ENCODE peak calls at places on chromosomes 4 and X, in six cellular contexts. One of them, this sample, is unnamed.

GRCh38 chr4:124641715-124642380 is 70.7 kb downstream of the ANKRD50 start:
- DNase-seq in A549: peak
- DNase-seq in H1: no peak
- DNase-seq in IMR-90: peak
- DNase-seq in K562: no peak
- DNase-seq in GM12878: no peak
- DNase-seq in this sample: no peak

GRCh38 chrX:103864886-103865534 is 33.0 kb upstream of the RAB9B start:
- DNase-seq in A549: no peak
- DNase-seq in H1: no peak
- DNase-seq in IMR-90: peak
- DNase-seq in K562: no peak
- DNase-seq in GM12878: no peak
- DNase-seq in this sample: no peak

GRCh38 chr4:142236268-142236667 is 599.9 kb downstream of the IL15 start:
- DNase-seq in A549: no peak
- DNase-seq in H1: no peak
- DNase-seq in IMR-90: peak
- DNase-seq in K562: no peak
- DNase-seq in GM12878: no peak
- DNase-seq in this sample: no peak

GRCh38 chr4:152843476-152844107 is 63.8 kb downstream of the ARFIP1 start:
- DNase-seq in A549: no peak
- DNase-seq in H1: no peak
- DNase-seq in IMR-90: no peak
- DNase-seq in K562: no peak
- DNase-seq in GM12878: no peak
- DNase-seq in this sample: no peak

GRCh38 chr4:76688737-76689078 is 209.2 kb downstream of the SOWAHB start:
- DNase-seq in A549: no peak
- DNase-seq in H1: no peak
- DNase-seq in IMR-90: peak
- DNase-seq in K562: no peak
- DNase-seq in GM12878: no peak
- DNase-seq in this sample: peak

GRCh38 chr4:99790796-99791617 is 25.6 kb upstream of the DAPP1 start:
- DNase-seq in A549: no peak
- DNase-seq in H1: no peak
- DNase-seq in IMR-90: no peak
- DNase-seq in K562: no peak
- DNase-seq in GM12878: no peak
- DNase-seq in this sample: no peak

GRCh38 chrX:129763666-129764065 is 16.1 kb upstream of the SASH3 start:
- DNase-seq in A549: no peak
- DNase-seq in H1: no peak
- DNase-seq in IMR-90: no peak
- DNase-seq in K562: no peak
- DNase-seq in GM12878: no peak
- DNase-seq in this sample: no peak

GRCh38 chrX:49209434-49210251 is 9.7 kb upstream of the SYP start:
- DNase-seq in A549: no peak
- DNase-seq in H1: no peak
- DNase-seq in IMR-90: no peak
- DNase-seq in K562: peak
- DNase-seq in GM12878: no peak
- DNase-seq in this sample: no peak

GRCh38 chr4:4521069-4521468 is 20.8 kb downstream of the STX18 start:
- DNase-seq in A549: no peak
- DNase-seq in H1: no peak
- DNase-seq in IMR-90: no peak
- DNase-seq in K562: no peak
- DNase-seq in GM12878: peak
- DNase-seq in this sample: no peak

GRCh38 chr4:150960818-150961217 is 54.3 kb downstream of the LRBA start:
- DNase-seq in A549: peak
- DNase-seq in H1: peak
- DNase-seq in IMR-90: no peak
- DNase-seq in K562: peak
- DNase-seq in GM12878: no peak
- DNase-seq in this sample: peak

GRCh38 chr4:134202557-134202956 is 968 bp upstream of the PABPC4L start:
- DNase-seq in A549: no peak
- DNase-seq in H1: no peak
- DNase-seq in IMR-90: no peak
- DNase-seq in K562: no peak
- DNase-seq in GM12878: no peak
- DNase-seq in this sample: no peak

GRCh38 chrX:2508648-2509335 is 8.0 kb upstream of the DHRSX start:
- DNase-seq in A549: no peak
- DNase-seq in H1: no peak
- DNase-seq in IMR-90: no peak
- DNase-seq in K562: no peak
- DNase-seq in GM12878: no peak
- DNase-seq in this sample: no peak

GRCh38 chr4:26081795-26082498 is 167.9 kb downstream of the SMIM20 start:
- DNase-seq in A549: peak
- DNase-seq in H1: no peak
- DNase-seq in IMR-90: peak
- DNase-seq in K562: peak
- DNase-seq in GM12878: no peak
- DNase-seq in this sample: no peak

GRCh38 chr4:1604181-1604705 is 79.9 kb downstream of the FAM53A start:
- DNase-seq in A549: peak
- DNase-seq in H1: no peak
- DNase-seq in IMR-90: no peak
- DNase-seq in K562: peak
- DNase-seq in GM12878: no peak
- DNase-seq in this sample: no peak

GRCh38 chr4:139740121-139740520 is 74.5 kb downstream of the MGST2 start:
- DNase-seq in A549: no peak
- DNase-seq in H1: peak
- DNase-seq in IMR-90: no peak
- DNase-seq in K562: no peak
- DNase-seq in GM12878: no peak
- DNase-seq in this sample: no peak

GRCh38 chrX:110087485-110088356 is 84.8 kb downstream of the TMEM164 start:
- DNase-seq in A549: peak
- DNase-seq in H1: no peak
- DNase-seq in IMR-90: peak
- DNase-seq in K562: no peak
- DNase-seq in GM12878: no peak
- DNase-seq in this sample: no peak

GRCh38 chrX:68824565-68825125 is 4.2 kb upstream of the EFNB1 start:
- DNase-seq in A549: no peak
- DNase-seq in H1: no peak
- DNase-seq in IMR-90: no peak
- DNase-seq in K562: no peak
- DNase-seq in GM12878: no peak
- DNase-seq in this sample: no peak

GRCh38 chr4:94649381-94650128 is 108.2 kb upstream of the BMPR1B start:
- DNase-seq in A549: no peak
- DNase-seq in H1: no peak
- DNase-seq in IMR-90: peak
- DNase-seq in K562: no peak
- DNase-seq in GM12878: no peak
- DNase-seq in this sample: no peak

GRCh38 chr4:147236806-147237205 is 244.1 kb upstream of the EDNRA start:
- DNase-seq in A549: no peak
- DNase-seq in H1: no peak
- DNase-seq in IMR-90: no peak
- DNase-seq in K562: no peak
- DNase-seq in GM12878: no peak
- DNase-seq in this sample: no peak

GRCh38 chrX:259692-260355 is 21.4 kb upstream of the PLCXD1 start:
- DNase-seq in A549: peak
- DNase-seq in H1: no peak
- DNase-seq in IMR-90: no peak
- DNase-seq in K562: peak
- DNase-seq in GM12878: no peak
- DNase-seq in this sample: no peak
- TF ChIP-seq RFX5 in A549: no peak
- TF ChIP-seq RFX5 in H1: no peak
- TF ChIP-seq RFX5 in IMR-90: no peak
- TF ChIP-seq RFX5 in K562: no peak
- TF ChIP-seq RFX5 in GM12878: no peak
- TF ChIP-seq RFX5 in this sample: no peak

GRCh38 chr4:111808174-111808573 is 337.1 kb upstream of the FAM241A start:
- DNase-seq in A549: no peak
- DNase-seq in H1: no peak
- DNase-seq in IMR-90: no peak
- DNase-seq in K562: no peak
- DNase-seq in GM12878: no peak
- DNase-seq in this sample: no peak

GRCh38 chr4:111802191-111802590 is 343.1 kb upstream of the FAM241A start:
- DNase-seq in A549: no peak
- DNase-seq in H1: no peak
- DNase-seq in IMR-90: no peak
- DNase-seq in K562: no peak
- DNase-seq in GM12878: no peak
- DNase-seq in this sample: no peak

GRCh38 chr4:111811661-111812060 is 333.6 kb upstream of the FAM241A start:
- DNase-seq in A549: no peak
- DNase-seq in H1: no peak
- DNase-seq in IMR-90: no peak
- DNase-seq in K562: no peak
- DNase-seq in GM12878: no peak
- DNase-seq in this sample: no peak

GRCh38 chr4:111807556-111807955 is 337.7 kb upstream of the FAM241A start:
- DNase-seq in A549: no peak
- DNase-seq in H1: no peak
- DNase-seq in IMR-90: no peak
- DNase-seq in K562: no peak
- DNase-seq in GM12878: no peak
- DNase-seq in this sample: no peak

DNA sequence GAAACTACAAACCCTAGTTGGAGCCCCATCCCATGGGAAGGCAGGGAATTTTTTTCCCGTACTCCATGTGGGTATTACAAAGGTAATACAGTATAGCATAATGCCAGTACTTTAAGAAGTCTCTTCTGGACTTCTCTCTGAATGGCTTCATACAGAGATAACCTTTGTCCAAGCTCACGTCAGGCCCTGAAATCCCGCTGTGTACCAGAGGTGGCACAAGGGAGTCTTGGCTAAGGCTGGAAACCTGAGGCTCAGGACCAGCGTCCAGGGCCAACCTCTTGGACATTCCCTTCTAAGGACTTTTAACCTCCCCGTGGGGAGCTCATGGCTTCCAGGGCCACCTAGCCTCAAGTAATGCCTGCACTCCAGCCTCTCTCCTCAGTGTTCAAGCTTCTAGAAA is 338.9 kb upstream of the FAM241A start:
- DNase-seq in A549: peak
- DNase-seq in H1: peak
- DNase-seq in IMR-90: no peak
- DNase-seq in K562: no peak
- DNase-seq in GM12878: no peak
- DNase-seq in this sample: peak
- TF ChIP-seq RFX5 in A549: no peak
- TF ChIP-seq RFX5 in H1: no peak
- TF ChIP-seq RFX5 in IMR-90: no peak
- TF ChIP-seq RFX5 in K562: no peak
- TF ChIP-seq RFX5 in GM12878: no peak
- TF ChIP-seq RFX5 in this sample: no peak

DNA sequence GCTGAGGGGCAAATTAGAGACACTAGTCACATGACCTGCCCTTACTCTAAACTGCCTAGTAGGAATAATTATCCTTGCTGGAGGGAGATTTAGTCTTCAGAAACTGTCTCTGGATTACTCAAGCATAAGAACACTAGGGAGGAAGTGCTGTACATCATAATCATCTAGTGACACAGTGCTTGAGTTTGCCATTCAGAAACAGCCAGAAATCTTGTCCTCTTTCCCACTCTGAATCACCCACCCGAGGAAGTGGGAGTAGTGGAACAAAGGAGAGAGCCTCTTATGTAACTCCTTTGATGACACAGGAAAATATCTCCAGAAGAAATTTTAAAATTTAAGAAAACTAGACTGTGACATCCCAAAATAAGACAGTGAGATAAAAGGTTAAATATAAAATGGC is 69.3 kb upstream of the PCDH19 start:
- DNase-seq in A549: no peak
- DNase-seq in H1: no peak
- DNase-seq in IMR-90: no peak
- DNase-seq in K562: no peak
- DNase-seq in GM12878: no peak
- DNase-seq in this sample: no peak
- TF ChIP-seq RFX5 in A549: no peak
- TF ChIP-seq RFX5 in H1: no peak
- TF ChIP-seq RFX5 in IMR-90: no peak
- TF ChIP-seq RFX5 in K562: no peak
- TF ChIP-seq RFX5 in GM12878: no peak
- TF ChIP-seq RFX5 in this sample: no peak

GRCh38 chr4:2819244-2820215 is 24.1 kb upstream of the ADD1 start:
- DNase-seq in A549: no peak
- DNase-seq in H1: no peak
- DNase-seq in IMR-90: no peak
- DNase-seq in K562: no peak
- DNase-seq in GM12878: no peak
- DNase-seq in this sample: no peak

GRCh38 chr4:2820216-2820982 is 23.2 kb upstream of the ADD1 start:
- DNase-seq in A549: no peak
- DNase-seq in H1: no peak
- DNase-seq in IMR-90: no peak
- DNase-seq in K562: no peak
- DNase-seq in GM12878: no peak
- DNase-seq in this sample: no peak

GRCh38 chr4:2817136-2817535 is 24.3 kb downstream of the SH3BP2 start:
- DNase-seq in A549: no peak
- DNase-seq in H1: no peak
- DNase-seq in IMR-90: no peak
- DNase-seq in K562: no peak
- DNase-seq in GM12878: no peak
- DNase-seq in this sample: no peak

GRCh38 chr4:2817701-2818350 is 24.9 kb downstream of the SH3BP2 start:
- DNase-seq in A549: no peak
- DNase-seq in H1: peak
- DNase-seq in IMR-90: no peak
- DNase-seq in K562: no peak
- DNase-seq in GM12878: no peak
- DNase-seq in this sample: peak

DNA sequence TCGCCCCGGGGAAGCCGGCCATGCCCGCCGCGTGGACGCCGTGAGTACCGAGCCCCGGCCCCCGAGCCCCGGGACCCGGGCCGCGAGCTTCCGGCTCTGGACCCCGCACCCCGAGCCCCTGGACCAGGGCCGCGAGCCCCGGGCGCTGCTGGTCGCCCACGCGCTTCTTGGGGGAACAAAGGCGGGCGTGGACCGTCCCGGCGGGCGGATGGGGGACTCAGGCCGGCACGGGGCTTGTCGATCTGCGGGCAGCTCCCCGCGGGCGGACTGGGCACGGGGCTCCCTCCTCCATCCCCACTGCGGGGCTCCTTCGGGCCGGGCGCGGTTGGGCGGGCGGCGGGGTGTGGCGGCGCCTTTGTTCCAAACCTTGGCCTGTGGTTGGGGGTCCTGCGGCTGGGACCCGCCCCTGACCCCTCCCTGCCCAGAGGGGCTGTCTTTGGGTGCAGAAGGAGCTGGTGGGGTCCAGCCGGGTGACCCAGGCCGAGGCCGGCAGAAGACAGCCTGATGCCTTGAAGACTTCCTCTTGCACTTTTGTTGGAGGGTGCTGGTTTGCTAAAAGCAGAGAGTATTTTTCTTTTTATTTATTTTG is 25.2 kb upstream of the ADD1 start:
- DNase-seq in A549: no peak
- DNase-seq in H1: peak
- DNase-seq in IMR-90: no peak
- DNase-seq in K562: no peak
- DNase-seq in GM12878: no peak
- DNase-seq in this sample: peak
- TF ChIP-seq RFX5 in A549: no peak
- TF ChIP-seq RFX5 in H1: no peak
- TF ChIP-seq RFX5 in IMR-90: no peak
- TF ChIP-seq RFX5 in K562: no peak
- TF ChIP-seq RFX5 in GM12878: no peak
- TF ChIP-seq RFX5 in this sample: no peak